ENCODE peak calls at places on chromosomes 12 and 14, in seven cellular contexts. V is mesendoderm, P is H9, F is IMR-90, U is H1, G is trophoblast cell, D is mesenchymal stem cell. Q is an unnamed sample.

GRCh38 chr14:99030436-99030835 is 241.6 kb downstream of the BCL11B start:
- DNase-seq in G (no peak), V (no peak), D (no peak), P (no peak), U (no peak), F (no peak), Q (no peak)

GRCh38 chr12:109880049-109880931 is at the start of gene GLTP:
- DNase-seq in P (peak; percentile 95), G (peak; percentile 92), V (peak; percentile 91), U (peak; percentile 44), F (peak; percentile 63), D (peak; percentile 78), Q (peak; percentile 83)

GRCh38 chr12:13980548-13981295 is 680 bp downstream of the GRIN2B start:
- DNase-seq in U (no peak), V (peak; percentile 41), G (no peak), D (no peak), P (peak; percentile 53), F (no peak), Q (no peak)

GRCh38 chr12:99611590-99611989 is 36.0 kb upstream of the GARIN6 start:
- DNase-seq in G (no peak), D (no peak), F (no peak), V (peak; percentile 3), P (no peak), U (no peak), Q (no peak)

GRCh38 chr12:66236969-66237368 is 48.0 kb downstream of the IRAK3 start:
- DNase-seq in D (no peak), P (no peak), G (no peak), F (no peak), U (no peak), V (no peak), Q (no peak)

GRCh38 chr14:30982583-30982982 is 42.9 kb upstream of the AP4S1 start:
- DNase-seq in U (no peak), G (no peak), F (no peak), V (no peak), P (no peak), D (no peak), Q (no peak)

GRCh38 chr12:2615665-2616387 is 178.9 kb upstream of the FKBP4 start:
- DNase-seq in F (peak; percentile 92), U (no peak), G (no peak), D (peak; percentile 34), V (peak; percentile 88), P (peak; percentile 66), Q (no peak)

GRCh38 chr12:117582135-117582784 is 220.8 kb upstream of the NOS1 start:
- DNase-seq in V (no peak), F (no peak), U (no peak), P (no peak), G (no peak), D (no peak), Q (no peak)

GRCh38 chr14:63854330-63854729 is 1.5 kb downstream of the SYNE2 start:
- DNase-seq in P (no peak), F (no peak), D (no peak), G (no peak), V (no peak), U (no peak), Q (no peak)
- H4K8ac ChIP-seq in P (no peak overlapping the region), F (no peak overlapping the region), D (no peak overlapping the region), G (no peak overlapping the region), V (no peak overlapping the region), U (no peak overlapping the region), Q (no peak overlapping the region)

GRCh38 chr14:68065322-68065721 is 245.7 kb downstream of the RAD51B start:
- DNase-seq in D (no peak), P (no peak), U (no peak), V (no peak), G (no peak), F (no peak), Q (no peak)
- H4K8ac ChIP-seq in D (no peak overlapping the region), P (peak overlapping the region; percentile 23), U (no peak overlapping the region), V (no peak overlapping the region), G (no peak overlapping the region), F (no peak overlapping the region), Q (no peak overlapping the region)

GRCh38 chr12:11539156-11539555 is 110.3 kb upstream of the ETV6 start:
- DNase-seq in D (no peak), G (no peak), U (no peak), V (no peak), F (no peak), P (no peak), Q (no peak)

GRCh38 chr12:11535127-11535526 is 114.3 kb upstream of the ETV6 start:
- DNase-seq in V (no peak), D (no peak), F (no peak), U (no peak), P (no peak), G (no peak), Q (no peak)

DNA sequence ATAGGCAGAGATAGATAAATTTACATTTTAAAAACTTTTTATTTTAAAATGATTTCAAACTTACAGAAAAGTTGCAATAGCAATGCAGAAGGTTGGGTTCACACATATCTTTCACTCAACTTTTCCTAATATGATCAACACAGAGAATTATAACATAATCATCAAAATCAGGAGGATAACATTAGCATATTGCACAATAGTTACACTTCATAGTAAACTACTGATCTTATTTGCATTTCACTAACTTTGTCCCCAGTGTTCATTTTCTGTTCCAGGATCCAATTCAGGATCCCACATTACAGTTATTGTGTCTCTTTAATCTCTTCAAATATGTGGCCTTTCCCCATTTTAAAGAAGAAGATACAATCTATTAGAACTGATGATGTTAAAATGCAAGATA is 115.4 kb upstream of the ETV6 start:
- DNase-seq in D (no peak), U (no peak), G (no peak), F (no peak), P (no peak), V (no peak), Q (no peak)
- H4K8ac ChIP-seq in D (no peak overlapping the region), U (no peak overlapping the region), G (no peak overlapping the region), F (no peak overlapping the region), P (no peak overlapping the region), V (no peak overlapping the region), Q (no peak overlapping the region)

DNA sequence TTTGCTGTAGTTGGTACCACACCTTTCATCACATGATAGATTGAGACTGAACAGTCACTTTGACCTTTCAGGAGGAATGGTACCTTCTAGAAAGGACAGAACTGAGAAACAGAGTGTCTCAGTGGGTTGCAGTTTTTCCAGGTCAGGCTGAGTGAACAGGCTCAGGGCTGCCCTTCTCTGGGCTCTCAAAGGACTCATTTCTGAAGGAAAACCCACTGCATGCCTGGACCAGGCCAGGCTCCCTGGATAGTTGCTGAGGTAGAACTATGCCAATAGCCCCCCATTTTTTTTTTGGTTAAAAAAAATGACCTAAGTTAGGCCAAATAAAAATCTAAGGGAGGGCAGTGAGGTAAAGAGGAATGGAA is 148.1 kb upstream of the EGLN3 start:
- DNase-seq in F (no peak), G (no peak), D (no peak), V (no peak), U (no peak), P (no peak), Q (no peak)
- H4K8ac ChIP-seq in F (no peak overlapping the region), G (no peak overlapping the region), D (no peak overlapping the region), V (no peak overlapping the region), U (no peak overlapping the region), P (no peak overlapping the region), Q (no peak overlapping the region)

GRCh38 chr12:123696641-123697040 is 15.5 kb upstream of the ATP6V0A2 start:
- DNase-seq in V (no peak), F (no peak), D (no peak), U (no peak), P (no peak), G (no peak), Q (no peak)
- H4K8ac ChIP-seq in V (no peak overlapping the region), F (no peak overlapping the region), D (no peak overlapping the region), U (no peak overlapping the region), P (no peak overlapping the region), G (no peak overlapping the region), Q (no peak overlapping the region)

GRCh38 chr12:93865751-93866150 is 188.6 kb downstream of the CRADD start:
- DNase-seq in V (no peak), P (no peak), U (no peak), F (no peak), D (no peak), G (no peak), Q (no peak)
- H4K8ac ChIP-seq in V (no peak overlapping the region), P (no peak overlapping the region), U (no peak overlapping the region), F (no peak overlapping the region), D (no peak overlapping the region), G (no peak overlapping the region), Q (no peak overlapping the region)

Q was measured in neuronal stem cell.